ENCODE peak calls at places on chromosomes 16 and 17, in seven cellular contexts. K is lower lobe of right lung, J is esophagus muscularis mucosa, R is OCI-LY7, O is hepatocyte, Y is suprapubic skin, C is cardiac muscle cell. M is an unnamed sample. For H3K4me1, the result is how much of the 10 kb centered on the place peaks cover.

GRCh38 chr16:22314661-22315626 is 17.7 kb downstream of the POLR3E start:
- DNase-seq in K (no peak), J (no peak), R (no peak), O (no peak), Y (no peak), C (no peak), M (no peak)

GRCh38 chr17:45302649-45303173 is 14.1 kb downstream of the MAP3K14 start:
- DNase-seq in K (no peak), J (no peak), R (peak), O (no peak), Y (no peak), C (no peak), M (no peak)

GRCh38 chr17:66190738-66191606 is 961 bp downstream of the CEP112 start:
- DNase-seq in K (peak), J (no peak), R (no peak), O (peak), Y (no peak), C (peak), M (no peak)

GRCh38 chr17:4405038-4405669 is 28.6 kb upstream of the SPNS3 start:
- DNase-seq in K (no peak), J (no peak), R (peak), O (no peak), Y (no peak), C (no peak), M (no peak)

GRCh38 chr17:48100591-48101011 is 677 bp downstream of the CBX1 start:
- DNase-seq in K (peak), J (no peak), R (no peak), O (peak), Y (peak), C (peak), M (peak)

GRCh38 chr16:23629516-23629915 is 11.6 kb downstream of the PALB2 start:
- DNase-seq in K (no peak), J (no peak), R (no peak), O (no peak), Y (no peak), C (no peak), M (no peak)

GRCh38 chr17:3012926-3013581 is 50.4 kb downstream of the OR1D5 start:
- DNase-seq in K (peak), J (no peak), R (peak), O (peak), Y (no peak), C (peak), M (peak)

GRCh38 chr16:24347556-24347955 is 91.4 kb downstream of the CACNG3 start:
- DNase-seq in K (no peak), J (no peak), R (no peak), O (no peak), Y (no peak), C (peak), M (peak)

GRCh38 chr16:4371481-4372314 is at the start of gene VASN:
- DNase-seq in K (peak), J (no peak), R (peak), O (peak), Y (peak), C (peak), M (peak)

GRCh38 chr17:48612854-48613691 is 2.0 kb downstream of the HOXB8 start:
- DNase-seq in K (no peak), J (no peak), R (peak), O (peak), Y (no peak), C (peak), M (no peak)

GRCh38 chr16:12337776-12338655 is 361.5 kb downstream of the SNX29 start:
- DNase-seq in K (no peak), J (no peak), R (no peak), O (no peak), Y (no peak), C (no peak), M (no peak)

GRCh38 chr16:66036775-66037715 is 329.4 kb upstream of the CDH5 start:
- DNase-seq in K (no peak), J (no peak), R (no peak), O (peak), Y (peak), C (no peak), M (no peak)

GRCh38 chr16:85592700-85593502 is 20.2 kb upstream of the GSE1 start:
- DNase-seq in K (no peak), J (no peak), R (no peak), O (no peak), Y (no peak), C (no peak), M (no peak)

GRCh38 chr17:4950075-4950756 is 703 bp upstream of the ENO3 start:
- DNase-seq in K (peak), J (no peak), R (peak), O (peak), Y (peak), C (peak), M (peak)

GRCh38 chr16:58940609-58941008 is 206.5 kb upstream of the GOT2 start:
- DNase-seq in K (no peak), J (no peak), R (no peak), O (no peak), Y (no peak), C (no peak), M (no peak)

GRCh38 chr17:49361129-49361901 is 735 bp downstream of the ZNF652 start:
- DNase-seq in K (peak), J (no peak), R (peak), O (peak), Y (peak), C (peak), M (peak)

GRCh38 chr16:88927010-88927409 is 50.0 kb downstream of the CBFA2T3 start:
- DNase-seq in K (no peak), J (no peak), R (no peak), O (no peak), Y (no peak), C (no peak), M (peak)
- H3K4me1 ChIP-seq in K (under half), J (under half), R (under half), O (under half), Y (under half), C (under half), M (half or more)

GRCh38 chr17:77374170-77374936 is 233.6 kb downstream of the SEC14L1 start:
- DNase-seq in K (peak), J (peak), R (peak), O (peak), Y (peak), C (peak), M (peak)

GRCh38 chr17:77371888-77372443 is 231.2 kb downstream of the SEC14L1 start:
- DNase-seq in K (no peak), J (no peak), R (no peak), O (no peak), Y (peak), C (no peak), M (no peak)

GRCh38 chr17:77373298-77374169 is 232.8 kb downstream of the SEC14L1 start:
- DNase-seq in K (peak), J (no peak), R (peak), O (peak), Y (no peak), C (no peak), M (peak)

GRCh38 chr17:77371117-77371887 is 230.5 kb downstream of the SEC14L1 start:
- DNase-seq in K (peak), J (no peak), R (no peak), O (no peak), Y (peak), C (no peak), M (peak)

DNA sequence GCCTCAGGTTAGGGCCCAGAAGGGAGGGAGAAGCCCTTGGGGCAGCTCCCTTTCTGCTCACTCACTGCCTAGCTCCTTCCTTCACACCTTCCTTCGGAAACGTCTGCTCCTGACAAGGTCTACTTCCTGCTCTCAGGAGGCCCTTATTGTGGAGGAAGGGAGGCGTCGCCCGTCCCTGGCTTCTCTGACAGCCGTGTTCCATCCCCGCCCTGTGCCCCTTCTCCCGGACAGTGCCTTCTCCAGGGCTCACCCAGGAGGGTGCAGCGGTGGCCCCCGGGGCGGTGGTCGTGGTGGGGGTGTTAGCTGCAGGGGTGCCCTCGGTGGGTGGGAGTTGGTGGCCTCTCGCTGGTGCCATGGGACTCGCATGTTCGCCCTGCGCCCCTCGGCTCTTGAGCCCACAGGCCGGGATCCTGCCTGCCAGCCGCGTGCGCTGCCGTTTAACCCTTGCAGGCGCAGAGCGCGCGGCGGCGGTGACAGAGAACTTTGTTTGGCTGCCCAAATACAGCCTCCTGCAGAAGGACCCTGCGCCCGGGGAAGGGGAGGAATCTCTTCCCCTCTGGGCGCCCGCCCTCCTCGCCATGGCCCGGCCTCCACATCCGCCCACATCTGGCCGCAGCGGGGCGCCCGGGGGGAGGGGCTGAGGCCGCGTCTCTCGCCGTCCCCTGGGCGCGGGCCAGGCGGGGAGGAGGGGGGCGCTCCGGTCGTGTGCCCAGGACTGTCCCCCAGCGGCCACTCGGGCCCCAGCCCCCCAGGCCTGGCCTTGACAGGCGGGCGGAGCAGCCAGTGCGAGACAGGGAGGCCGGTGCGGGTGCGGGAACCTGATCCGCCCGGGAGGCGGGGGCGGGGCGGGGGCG is 231.9 kb downstream of the SEC14L1 start:
- DNase-seq in K (peak), J (no peak), R (peak), O (peak), Y (peak), C (peak), M (peak)
- H3K4me1 ChIP-seq in K (half or more), J (half or more), R (under half), O (half or more), Y (half or more), C (under half), M (half or more)

GRCh38 chr17:40071720-40072480 is 9.1 kb downstream of the THRA start:
- DNase-seq in K (peak), J (peak), R (no peak), O (peak), Y (peak), C (peak), M (peak)
- H3K4me1 ChIP-seq in K (half or more), J (half or more), R (under half), O (half or more), Y (half or more), C (half or more), M (half or more)

GRCh38 chr17:40558300-40558584 is 7.0 kb downstream of the CCR7 start:
- DNase-seq in K (no peak), J (no peak), R (no peak), O (no peak), Y (no peak), C (no peak), M (no peak)

GRCh38 chr17:40555296-40556190 is 9.7 kb downstream of the CCR7 start:
- DNase-seq in K (no peak), J (peak), R (no peak), O (no peak), Y (peak), C (no peak), M (peak)

GRCh38 chr17:40557531-40558299 is 7.6 kb downstream of the CCR7 start:
- DNase-seq in K (no peak), J (peak), R (no peak), O (no peak), Y (peak), C (no peak), M (peak)

GRCh38 chr17:40556198-40556661 is 9.0 kb downstream of the CCR7 start:
- DNase-seq in K (no peak), J (no peak), R (no peak), O (no peak), Y (no peak), C (no peak), M (no peak)

GRCh38 chr17:40556884-40557414 is 8.3 kb downstream of the CCR7 start:
- DNase-seq in K (no peak), J (peak), R (no peak), O (no peak), Y (peak), C (no peak), M (no peak)
- H3K4me1 ChIP-seq in K (half or more), J (half or more), R (under half), O (under half), Y (half or more), C (under half), M (under half)

GRCh38 chr17:77165577-77165976 is 24.8 kb downstream of the SEC14L1 start:
- DNase-seq in K (no peak), J (no peak), R (no peak), O (no peak), Y (no peak), C (no peak), M (no peak)
- H3K4me1 ChIP-seq in K (half or more), J (half or more), R (under half), O (under half), Y (under half), C (under half), M (under half)

M was measured in body of pancreas.